ENCODE peak calls at places on chromosomes 7 and 10, in six cellular contexts. V is iPS-NIHi11, L is NCI-H2171 treated with DMSO at 0.1 percent for 48 hours, P is T-helper 2 cell, K is COR-L47, J is fibroblast of mammary gland. A is an unnamed sample.

GRCh38 chr7:149855368-149856305 is 17.5 kb downstream of the ZNF862 start:
- DNase-seq in K (peak), V (peak), P (no peak), J (peak), L (peak), A (no peak)

GRCh38 chr7:51154201-51154600 is 162.4 kb downstream of the COBL start:
- DNase-seq in P (no peak), K (no peak), J (no peak), L (no peak), V (no peak), A (no peak)

GRCh38 chr10:124992462-124993344 is 50.8 kb downstream of the ZRANB1 start:
- DNase-seq in J (peak), V (peak), K (peak), L (peak), P (no peak), A (no peak)

GRCh38 chr10:10977231-10977956 is 40.3 kb upstream of the CELF2 start:
- DNase-seq in P (no peak), J (peak), L (no peak), V (no peak), K (no peak), A (no peak)

GRCh38 chr7:156612930-156613329 is 27.6 kb upstream of the RNF32 start:
- DNase-seq in P (peak), L (no peak), J (no peak), V (no peak), K (no peak), A (no peak)

GRCh38 chr10:12965571-12965970 is 35.9 kb downstream of the CCDC3 start:
- DNase-seq in P (no peak), K (no peak), V (no peak), J (peak), L (no peak), A (no peak)

GRCh38 chr10:34124522-34125035 is 690.5 kb downstream of the PARD3 start:
- DNase-seq in P (no peak), L (no peak), V (no peak), K (no peak), J (peak), A (no peak)

GRCh38 chr7:27107391-27107900 is 5.0 kb upstream of the HOXA2 start:
- DNase-seq in L (no peak), K (no peak), V (no peak), P (no peak), J (no peak), A (no peak)

GRCh38 chr7:100192951-100193350 is 15.2 kb downstream of the STAG3 start:
- DNase-seq in V (no peak), K (no peak), J (no peak), L (no peak), P (no peak), A (no peak)

GRCh38 chr10:44287408-44287807 is 97.5 kb downstream of the CXCL12 start:
- DNase-seq in P (no peak), V (no peak), K (no peak), J (no peak), L (no peak), A (no peak)

GRCh38 chr10:18786458-18786857 is 127.2 kb downstream of the ARL5B start:
- DNase-seq in L (no peak), K (no peak), J (no peak), V (no peak), P (no peak), A (no peak)

GRCh38 chr7:158531661-158532060 is 56.0 kb downstream of the PTPRN2 start:
- DNase-seq in J (no peak), P (no peak), V (no peak), K (peak), L (peak), A (no peak)

GRCh38 chr7:40697653-40698052 is 562.8 kb downstream of the SUGCT start:
- DNase-seq in V (no peak), K (no peak), L (no peak), J (peak), P (no peak), A (no peak)

GRCh38 chr7:127330070-127330469 is 62.4 kb downstream of the ZNF800 start:
- DNase-seq in V (no peak), K (no peak), P (no peak), L (no peak), J (no peak), A (no peak)

GRCh38 chr7:155410436-155410835 is 47.5 kb upstream of the EN2 start:
- DNase-seq in P (no peak), L (no peak), J (no peak), V (no peak), K (no peak), A (no peak)

GRCh38 chr10:30013684-30014246 is 45.6 kb downstream of the JCAD start:
- DNase-seq in P (no peak), L (no peak), J (peak), K (peak), V (no peak), A (no peak)

GRCh38 chr7:100884741-100885439 is 4.6 kb downstream of the UFSP1 start:
- DNase-seq in V (no peak), J (no peak), P (no peak), L (no peak), K (no peak), A (no peak)

GRCh38 chr10:60031664-60032063 is 125.3 kb upstream of the CCDC6 start:
- DNase-seq in J (peak), K (no peak), L (no peak), V (no peak), P (no peak), A (no peak)

GRCh38 chr10:132150777-132151176 is 36.0 kb upstream of the DPYSL4 start:
- DNase-seq in K (no peak), P (no peak), L (no peak), J (no peak), V (no peak), A (no peak)

GRCh38 chr10:121594623-121595320 is 3.5 kb downstream of the FGFR2 start:
- DNase-seq in V (no peak), K (no peak), L (no peak), J (no peak), P (no peak), A (no peak)

GRCh38 chr10:31004611-31005193 is 27.0 kb downstream of the ZNF438 start:
- DNase-seq in P (no peak), J (peak), K (no peak), V (no peak), L (no peak), A (no peak)

GRCh38 chr7:130904031-130904757 is 170.2 kb upstream of the KLF14 start:
- DNase-seq in K (no peak), L (no peak), V (no peak), P (no peak), J (peak), A (no peak)

GRCh38 chr7:159105845-159106614 is 38.6 kb downstream of the VIPR2 start:
- DNase-seq in K (no peak), P (no peak), L (no peak), J (no peak), V (peak), A (no peak)

GRCh38 chr10:5684318-5684970 is at the start of gene TASOR2:
- DNase-seq in K (peak), J (peak), P (peak), L (peak), V (peak), A (peak)

GRCh38 chr7:96669812-96670211 is 39.8 kb downstream of the SEM1 start:
- DNase-seq in J (no peak), L (peak), K (no peak), V (no peak), P (no peak), A (no peak)

GRCh38 chr7:92177362-92177761 is 1.6 kb downstream of the LRRD1 start:
- DNase-seq in P (no peak), V (no peak), K (no peak), L (peak), J (peak), A (no peak)

GRCh38 chr10:118799779-118800178 is 45.0 kb upstream of the CACUL1 start:
- DNase-seq in P (no peak), K (no peak), L (no peak), J (peak), V (no peak), A (no peak)

A was measured in NCI-H524 treated with DMSO at 0.1 percent for 48 hours.